ENCODE peak calls at places on chromosomes 16 and 17, in seven cellular contexts. Y, V, I, K, R, S and H are unnamed samples.

GRCh38 chr16:4776141-4776705 is 9.3 kb upstream of the ZNF500 start:
- DNase-seq in Y (no peak), V (no peak), R (no peak), K (no peak), S (no peak), I (no peak), H (no peak)

GRCh38 chr17:78125976-78126894 is 2.3 kb downstream of the TMC6 start:
- DNase-seq in Y (no peak), R (no peak), I (no peak), K (no peak), S (no peak), V (no peak), H (no peak)

GRCh38 chr17:15122857-15123256 is 142.3 kb downstream of the PMP22 start:
- DNase-seq in R (no peak), S (no peak), K (no peak), Y (no peak), I (no peak), V (no peak), H (no peak)

GRCh38 chr17:51860934-51861561 is 297.5 kb downstream of the CA10 start:
- DNase-seq in Y (no peak), V (peak; percentile 7), K (no peak), I (peak; percentile 9), S (peak; percentile 83), R (no peak), H (peak; percentile 57)

GRCh38 chr16:56451753-56452689 is 667 bp downstream of the OGFOD1 start:
- DNase-seq in Y (no peak), K (no peak), I (peak; percentile 32), R (no peak), S (peak; percentile 78), V (peak; percentile 35), H (no peak)

GRCh38 chr16:74898667-74899066 is 86.3 kb downstream of the WDR59 start:
- DNase-seq in S (no peak), K (no peak), V (no peak), R (no peak), Y (no peak), I (no peak), H (no peak)

GRCh38 chr17:21010705-21011596 is 31.9 kb downstream of the USP22 start:
- DNase-seq in V (no peak), K (no peak), S (no peak), R (no peak), Y (no peak), I (no peak), H (no peak)

GRCh38 chr17:66562119-66562518 is 259.7 kb downstream of the PRKCA start:
- DNase-seq in S (no peak), R (no peak), K (no peak), V (no peak), I (no peak), Y (no peak), H (no peak)

GRCh38 chr16:72990003-72990521 is 57.9 kb downstream of the ZFHX3 start:
- DNase-seq in K (no peak), V (peak; percentile 40), Y (peak; percentile 66), S (peak; percentile 45), R (no peak), I (peak; percentile 74), H (peak; percentile 74)

GRCh38 chr17:71494456-71494855 is 626.4 kb upstream of the SOX9 start:
- DNase-seq in V (no peak), Y (no peak), K (no peak), S (no peak), I (no peak), R (no peak), H (no peak)

GRCh38 chr17:34177642-34178041 is 77.4 kb upstream of the CCL2 start:
- DNase-seq in Y (no peak), R (no peak), V (no peak), I (peak; percentile 78), S (no peak), K (no peak), H (peak; percentile 2)

GRCh38 chr16:50046853-50047252 is 18.9 kb upstream of the HEATR3 start:
- DNase-seq in K (no peak), R (no peak), Y (no peak), I (no peak), S (no peak), V (no peak), H (no peak)

GRCh38 chr17:33596904-33597303 is 303.8 kb upstream of the ASIC2 start:
- DNase-seq in S (no peak), K (no peak), Y (no peak), I (no peak), R (no peak), V (no peak), H (no peak)

GRCh38 chr17:48592592-48592991 is 987 bp downstream of the HOXB5 start:
- DNase-seq in V (no peak), S (no peak), I (no peak), K (no peak), R (no peak), Y (no peak), H (no peak)

GRCh38 chr17:81147701-81148100 is 17.6 kb upstream of the PVALEF start:
- DNase-seq in I (no peak), K (no peak), Y (no peak), V (no peak), S (no peak), R (no peak), H (no peak)

GRCh38 chr16:17369441-17369951 is 101.3 kb downstream of the XYLT1 start:
- DNase-seq in K (peak; percentile 87), Y (no peak), V (no peak), I (peak; percentile 18), S (no peak), R (peak; percentile 73), H (no peak)

GRCh38 chr17:57288753-57289121 is 32.4 kb downstream of the MSI2 start:
- DNase-seq in K (no peak), I (no peak), Y (no peak), R (no peak), S (no peak), V (no peak), H (no peak)

GRCh38 chr16:86052926-86053325 is 154.0 kb downstream of the IRF8 start:
- DNase-seq in R (no peak), I (no peak), Y (no peak), K (no peak), V (no peak), S (no peak), H (no peak)

GRCh38 chr16:18984425-18985005 is 781 bp downstream of the TMC7 start:
- DNase-seq in K (no peak), V (no peak), Y (no peak), R (no peak), S (no peak), I (no peak), H (no peak)

GRCh38 chr17:82031303-82031884 is at the start of gene RAC3:
- DNase-seq in S (peak; percentile 91), V (no peak), Y (no peak), R (no peak), K (no peak), I (peak; percentile 41), H (no peak)

GRCh38 chr17:81565231-81565630 is 13.1 kb upstream of the FAAP100 start:
- DNase-seq in I (no peak), V (no peak), Y (no peak), S (no peak), R (no peak), K (no peak), H (no peak)

GRCh38 chr16:49458221-49458620 is 84.6 kb downstream of the C16orf78 start:
- DNase-seq in I (no peak), Y (no peak), V (no peak), S (no peak), R (no peak), K (no peak), H (no peak)

GRCh38 chr17:67995568-67996191 is 589 bp downstream of the C17orf58 start:
- DNase-seq in K (peak; percentile 25), I (peak; percentile 16), S (peak; percentile 65), Y (peak; percentile 38), V (peak; percentile 19), R (no peak), H (peak; percentile 18)

GRCh38 chr16:27316038-27316680 is 2.4 kb downstream of the IL4R start:
- DNase-seq in Y (no peak), S (no peak), I (no peak), K (no peak), V (no peak), R (no peak), H (no peak)
- H3K4me3 ChIP-seq in Y (peak overlapping the region; percentile 63), S (no peak overlapping the region), I (no peak overlapping the region), K (peak overlapping the region; percentile 90), V (no peak overlapping the region), R (peak overlapping the region; percentile 97), H (no peak overlapping the region)

DNA sequence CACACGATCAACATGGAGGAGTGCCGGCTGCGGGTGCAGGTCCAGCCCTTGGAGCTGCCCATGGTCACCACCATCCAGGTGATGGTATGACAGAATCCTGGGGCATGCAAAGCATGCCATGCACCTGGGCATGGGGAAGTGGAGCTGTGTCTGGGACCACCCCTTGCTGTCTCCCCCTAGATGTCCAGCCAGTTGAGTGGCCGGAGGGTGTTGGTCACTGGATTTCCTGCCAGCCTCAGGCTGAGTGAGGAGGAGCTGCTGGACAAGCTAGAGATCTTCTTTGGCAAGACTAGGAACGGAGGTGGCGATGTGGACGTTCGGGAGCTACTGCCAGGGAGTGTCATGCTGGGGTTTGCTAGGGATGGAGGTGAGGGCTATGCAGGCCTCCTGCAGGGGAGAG is 6.7 kb downstream of the IFI35 start:
- DNase-seq in Y (no peak), I (no peak), S (no peak), K (no peak), R (no peak), V (no peak), H (peak; percentile 46)
- H3K4me1 ChIP-seq in Y (no peaks in the 10 kb centered on the region), I (peaks cover 29% of the 10 kb centered on the region), S (peaks cover 3% of the 10 kb centered on the region), K (peaks cover 6% of the 10 kb centered on the region), R (no peaks in the 10 kb centered on the region), V (peaks cover 8% of the 10 kb centered on the region), H (peaks cover 11% of the 10 kb centered on the region)

DNA sequence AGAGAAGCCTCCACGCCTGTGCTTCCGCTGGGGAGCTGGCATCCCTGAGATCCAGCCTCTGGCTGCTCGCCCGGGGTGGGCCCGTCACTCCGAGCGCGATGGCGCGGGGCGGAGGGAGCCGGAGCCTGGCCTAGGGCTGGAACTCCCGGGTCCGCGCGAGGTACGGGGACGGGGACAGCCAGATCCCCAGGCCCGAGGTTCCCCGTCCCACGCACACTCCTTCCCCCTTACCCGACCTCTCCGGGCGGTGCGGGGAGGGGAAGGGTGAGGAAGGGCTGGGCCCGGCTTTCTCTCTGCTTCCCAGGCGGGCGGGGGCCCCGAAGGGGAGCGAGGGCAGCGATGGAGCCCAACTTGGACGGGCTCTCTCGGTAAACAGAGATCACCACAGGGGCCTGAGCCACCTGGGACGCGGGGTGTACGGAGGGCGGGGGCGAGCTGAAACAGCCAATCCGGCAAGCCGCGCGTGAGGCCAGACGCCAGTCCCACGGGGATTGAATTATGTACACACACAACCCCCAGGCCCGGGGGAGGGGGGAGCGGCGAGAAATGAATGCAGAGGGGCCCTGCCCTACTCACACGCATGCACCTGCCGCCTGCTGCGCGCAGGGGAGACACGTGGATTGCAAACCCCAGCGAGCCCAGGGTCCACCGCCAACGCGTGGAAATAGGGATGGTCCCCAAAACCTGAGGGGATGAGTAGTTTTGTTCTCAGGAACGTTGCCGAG is at the start of gene SLC16A11:
- DNase-seq in V (no peak), Y (peak; percentile 40), K (peak; percentile 33), S (peak; percentile 58), I (peak; percentile 61), R (no peak), H (no peak)
- H3K4me3 ChIP-seq in V (peak within 1 kb of the TSS; percentile 23), Y (peak within 1 kb of the TSS; percentile 29), K (peak within 1 kb of the TSS; percentile 60), S (peak within 1 kb of the TSS; percentile 43), I (peak within 1 kb of the TSS; percentile 14), R (peak within 1 kb of the TSS; percentile 48), H (peak within 1 kb of the TSS; percentile 8)

DNA sequence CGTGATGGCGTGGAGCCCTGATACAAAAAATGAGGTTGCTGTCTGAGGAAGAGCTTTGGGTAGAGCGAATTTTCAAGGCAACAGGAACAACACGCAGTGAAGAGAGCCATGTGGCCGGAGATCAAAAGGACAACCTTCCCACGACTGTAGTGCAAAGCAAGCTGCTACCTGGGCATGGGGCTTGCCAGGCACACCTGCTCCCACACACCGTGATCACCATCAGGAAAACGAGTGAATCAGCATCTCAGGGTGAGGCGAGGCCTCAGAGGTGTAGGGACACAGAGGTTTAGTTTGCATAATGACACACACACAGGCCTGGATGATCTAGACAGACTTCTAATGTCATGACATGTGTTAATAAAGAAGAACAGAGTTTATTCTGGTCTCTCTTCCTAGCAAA is 65.7 kb downstream of the PARN start:
- DNase-seq in Y (no peak), K (no peak), S (no peak), I (no peak), V (no peak), R (no peak), H (no peak)
- H3K4me1 ChIP-seq in Y (no peaks in the 10 kb centered on the region), K (no peaks in the 10 kb centered on the region), S (peaks cover 16% of the 10 kb centered on the region), I (no peaks in the 10 kb centered on the region), V (peaks cover 74% of the 10 kb centered on the region), R (no peaks in the 10 kb centered on the region), H (peaks cover 31% of the 10 kb centered on the region)